ENCODE peak calls at places on chromosomes 5 and 9, in six cellular contexts. Z, N, K, M, O and X are unnamed samples.
A peak's percentile ranks its signal among the peaks of the same experiment; 100 is the strongest.

GRCh38 chr5:33973271-33973670 is 11.2 kb downstream of the SLC45A2 start:
- DNase-seq in Z (no peak), N (no peak), K (no peak), M (no peak), O (no peak), X (no peak)

GRCh38 chr5:168317096-168317520 is 25.7 kb downstream of the WWC1 start:
- DNase-seq in Z (no peak), N (no peak), K (no peak), M (no peak), O (no peak), X (no peak)

GRCh38 chr5:138469540-138470321 is 4.5 kb downstream of the EGR1 start:
- DNase-seq in Z (no peak), N (no peak), K (no peak), M (peak; percentile 81), O (peak; percentile 95), X (peak; percentile 78)

GRCh38 chr9:128723352-128723865 is 518 bp downstream of the ZDHHC12 start:
- DNase-seq in Z (no peak), N (no peak), K (no peak), M (no peak), O (no peak), X (no peak)

GRCh38 chr5:168427224-168427623 is 59.0 kb upstream of the RARS1 start:
- DNase-seq in Z (no peak), N (no peak), K (no peak), M (no peak), O (no peak), X (no peak)

GRCh38 chr5:19047277-19047676 is 940.7 kb downstream of the CDH18 start:
- DNase-seq in Z (no peak), N (peak; percentile 63), K (no peak), M (no peak), O (no peak), X (no peak)

GRCh38 chr5:135593886-135594285 is 15.1 kb upstream of the CXCL14 start:
- DNase-seq in Z (no peak), N (no peak), K (no peak), M (no peak), O (no peak), X (no peak)

GRCh38 chr5:10355071-10355889 is 1.8 kb downstream of the MARCHF6 start:
- DNase-seq in Z (no peak), N (no peak), K (peak; percentile 78), M (peak; percentile 26), O (no peak), X (peak; percentile 52)

GRCh38 chr5:139966856-139967255 is 76.2 kb downstream of the NRG2 start:
- DNase-seq in Z (no peak), N (no peak), K (no peak), M (no peak), O (no peak), X (no peak)

GRCh38 chr9:136713555-136713949 is 1.2 kb downstream of the DIPK1B start:
- DNase-seq in Z (no peak), N (no peak), K (no peak), M (no peak), O (peak; percentile 43), X (no peak)

GRCh38 chr5:120613729-120614128 is 149.6 kb downstream of the PRR16 start:
- DNase-seq in Z (no peak), N (no peak), K (no peak), M (no peak), O (no peak), X (peak; percentile 28)

GRCh38 chr9:82424599-82424998 is 436.0 kb downstream of the SPATA31D1 start:
- DNase-seq in Z (no peak), N (no peak), K (no peak), M (no peak), O (no peak), X (no peak)

GRCh38 chr5:171420429-171421231 is 1.2 kb downstream of the FGF18 start:
- DNase-seq in Z (no peak), N (peak; percentile 38), K (no peak), M (peak; percentile 92), O (peak; percentile 90), X (peak; percentile 62)

GRCh38 chr5:180847053-180847452 is 14.0 kb downstream of the ZFP62 start:
- DNase-seq in Z (no peak), N (no peak), K (no peak), M (no peak), O (no peak), X (no peak)

GRCh38 chr9:92481029-92481633 is 1.2 kb downstream of the ASPN start:
- DNase-seq in Z (no peak), N (no peak), K (no peak), M (no peak), O (no peak), X (peak; percentile 59)

GRCh38 chr5:94884294-94884693 is 265.8 kb downstream of the SLF1 start:
- DNase-seq in Z (no peak), N (peak; percentile 58), K (no peak), M (peak; percentile 9), O (peak; percentile 11), X (no peak)

GRCh38 chr9:100011062-100011681 is 87.6 kb downstream of the ERP44 start:
- DNase-seq in Z (no peak), N (peak; percentile 79), K (peak; percentile 61), M (peak; percentile 70), O (peak; percentile 60), X (peak; percentile 60)

GRCh38 chr9:113463418-113464285 is at the start of gene RGS3:
- DNase-seq in Z (no peak), N (peak; percentile 96), K (no peak), M (no peak), O (no peak), X (peak; percentile 49)

GRCh38 chr9:133573791-133574515 is 35.2 kb downstream of the FAM163B start:
- DNase-seq in Z (no peak), N (no peak), K (no peak), M (no peak), O (no peak), X (no peak)

GRCh38 chr5:112005533-112005926 is 248.5 kb upstream of the NREP start:
- DNase-seq in Z (no peak), N (no peak), K (no peak), M (no peak), O (peak; percentile 45), X (no peak)

GRCh38 chr5:97046270-97046982 is 96.0 kb downstream of the LIX1 start:
- DNase-seq in Z (no peak), N (peak; percentile 27), K (peak; percentile 36), M (peak; percentile 38), O (peak; percentile 15), X (peak; percentile 20)

GRCh38 chr5:126464016-126464415 is 40.8 kb downstream of the GRAMD2B start:
- DNase-seq in Z (no peak), N (no peak), K (no peak), M (no peak), O (no peak), X (no peak)

GRCh38 chr9:28001096-28001495 is 427.8 kb upstream of the C9orf72 start:
- DNase-seq in Z (no peak), N (peak; percentile 27), K (no peak), M (no peak), O (no peak), X (no peak)
- TF ChIP-seq CTCF in Z (no peak), N (no peak), K (no peak), M (no peak), O (no peak), X (no peak)

GRCh38 chr9:89179920-89180667 is 1.5 kb upstream of the SHC3 start:
- DNase-seq in Z (no peak), N (peak; percentile 95), K (no peak), M (peak; percentile 98), O (peak; percentile 96), X (peak; percentile 96)

GRCh38 chr9:89182369-89182768 is 3.8 kb upstream of the SHC3 start:
- DNase-seq in Z (no peak), N (no peak), K (no peak), M (no peak), O (no peak), X (no peak)

GRCh38 chr9:89185980-89186379 is 7.4 kb upstream of the SHC3 start:
- DNase-seq in Z (no peak), N (peak; percentile 68), K (peak; percentile 3), M (peak; percentile 62), O (peak; percentile 37), X (peak; percentile 63)

GRCh38 chr9:89179535-89179919 is 909 bp upstream of the SHC3 start:
- DNase-seq in Z (no peak), N (peak; percentile 33), K (no peak), M (peak; percentile 72), O (peak; percentile 72), X (no peak)

DNA sequence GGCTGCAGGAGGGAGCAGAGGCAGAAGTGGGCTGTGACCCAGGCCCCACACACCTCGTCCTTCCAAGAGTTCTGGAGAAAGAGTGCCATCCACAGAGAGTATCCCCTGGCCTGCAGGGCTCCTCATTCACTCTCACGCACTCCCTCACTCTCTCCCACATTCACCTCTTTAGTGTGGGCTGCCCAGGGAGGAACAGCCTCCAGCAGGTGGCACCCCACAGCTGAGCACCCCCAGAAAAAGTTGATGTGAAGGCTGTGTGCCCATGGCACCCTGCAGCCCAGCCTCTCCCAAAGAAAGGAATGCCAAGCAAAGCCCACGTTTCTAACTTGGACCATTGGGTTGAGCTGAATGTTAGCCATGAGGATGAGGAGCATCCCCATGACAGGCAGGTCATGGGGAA is 4.5 kb upstream of the SHC3 start:
- DNase-seq in Z (no peak), N (no peak), K (no peak), M (no peak), O (no peak), X (no peak)
- TF ChIP-seq CTCF in Z (no peak), N (peak; percentile 51), K (peak; percentile 26), M (no peak), O (no peak), X (no peak)

GRCh38 chr5:85108471-85108870 is 723.8 kb upstream of the EDIL3 start:
- DNase-seq in Z (no peak), N (peak; percentile 43), K (no peak), M (no peak), O (no peak), X (no peak)

DNA sequence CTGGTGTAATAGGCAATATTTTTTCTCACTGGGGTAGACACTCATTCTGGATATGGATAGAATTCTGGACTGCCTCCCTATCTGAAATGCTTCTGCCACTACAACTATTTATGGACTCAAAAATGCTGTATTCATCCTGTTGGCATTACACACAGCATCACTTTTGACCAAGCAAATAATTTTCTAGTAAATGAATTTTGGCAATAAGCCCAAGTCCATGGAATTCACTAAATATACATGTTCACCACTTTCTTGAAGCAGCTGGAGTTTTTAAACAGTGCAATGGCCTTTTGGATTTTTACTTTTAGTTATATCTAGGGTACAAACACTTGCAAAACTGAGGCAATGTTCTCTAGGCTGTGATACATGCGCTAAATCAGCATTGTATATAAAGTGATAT is 724.9 kb upstream of the EDIL3 start:
- DNase-seq in Z (no peak), N (no peak), K (no peak), M (no peak), O (no peak), X (no peak)
- TF ChIP-seq CTCF in Z (no peak), N (no peak), K (no peak), M (no peak), O (no peak), X (no peak)

GRCh38 chr9:109455861-109456260 is 42.2 kb downstream of the PTPN3 start:
- DNase-seq in Z (no peak), N (peak; percentile 70), K (no peak), M (no peak), O (no peak), X (no peak)

GRCh38 chr9:109460576-109460975 is 37.5 kb downstream of the PTPN3 start:
- DNase-seq in Z (no peak), N (no peak), K (no peak), M (no peak), O (no peak), X (no peak)

GRCh38 chr9:109458453-109459211 is 39.5 kb downstream of the PTPN3 start:
- DNase-seq in Z (no peak), N (no peak), K (no peak), M (no peak), O (no peak), X (no peak)

GRCh38 chr9:109456811-109457210 is 41.3 kb downstream of the PTPN3 start:
- DNase-seq in Z (no peak), N (no peak), K (no peak), M (peak; percentile 20), O (no peak), X (no peak)

GRCh38 chr9:109459423-109459822 is 38.7 kb downstream of the PTPN3 start:
- DNase-seq in Z (no peak), N (no peak), K (no peak), M (no peak), O (no peak), X (no peak)
- TF ChIP-seq CTCF in Z (no peak), N (no peak), K (no peak), M (no peak), O (no peak), X (no peak)